ENCODE peak calls at places on chromosome 21, in seven cellular contexts. One of them, this sample, is unnamed.

GRCh38 chr21:32544697-32545096 is 40.6 kb downstream of the TCP10L start:
- DNase-seq in IMR-90: no peak
- DNase-seq in mesendoderm: no peak
- DNase-seq in trophoblast cell: no peak
- DNase-seq in neuronal stem cell: no peak
- DNase-seq in H9: no peak
- DNase-seq in mesenchymal stem cell: no peak
- DNase-seq in this sample: no peak

GRCh38 chr21:33578959-33579542 is 9.4 kb downstream of the DONSON start:
- DNase-seq in IMR-90: peak; percentile 58
- DNase-seq in H9: no peak
- DNase-seq in trophoblast cell: no peak
- DNase-seq in mesendoderm: no peak
- DNase-seq in mesenchymal stem cell: peak; percentile 37
- DNase-seq in neuronal stem cell: no peak
- DNase-seq in this sample: no peak

GRCh38 chr21:38440746-38441145 is 57.5 kb downstream of the ERG start:
- DNase-seq in mesendoderm: peak; percentile 58
- DNase-seq in trophoblast cell: peak; percentile 69
- DNase-seq in IMR-90: peak; percentile 80
- DNase-seq in mesenchymal stem cell: peak; percentile 92
- DNase-seq in H9: no peak
- DNase-seq in neuronal stem cell: peak; percentile 26
- DNase-seq in this sample: no peak

GRCh38 chr21:33993286-33994231 is 78.0 kb upstream of the ATP5PO start:
- DNase-seq in neuronal stem cell: no peak
- DNase-seq in mesenchymal stem cell: no peak
- DNase-seq in IMR-90: no peak
- DNase-seq in H9: no peak
- DNase-seq in mesendoderm: no peak
- DNase-seq in trophoblast cell: no peak
- DNase-seq in this sample: no peak

GRCh38 chr21:20997308-20997632 is 939 bp upstream of the NCAM2 start:
- DNase-seq in mesendoderm: peak; percentile 34
- DNase-seq in mesenchymal stem cell: no peak
- DNase-seq in trophoblast cell: no peak
- DNase-seq in H9: peak; percentile 36
- DNase-seq in IMR-90: no peak
- DNase-seq in neuronal stem cell: peak; percentile 20
- DNase-seq in this sample: no peak

GRCh38 chr21:38434913-38435533 is 63.3 kb downstream of the ERG start:
- DNase-seq in mesendoderm: no peak
- DNase-seq in H9: no peak
- DNase-seq in mesenchymal stem cell: peak; percentile 57
- DNase-seq in trophoblast cell: no peak
- DNase-seq in IMR-90: peak; percentile 34
- DNase-seq in neuronal stem cell: no peak
- DNase-seq in this sample: no peak

GRCh38 chr21:23541571-23541970 is 2065.7 kb downstream of the MRPL39 start:
- DNase-seq in IMR-90: no peak
- DNase-seq in neuronal stem cell: no peak
- DNase-seq in mesenchymal stem cell: no peak
- DNase-seq in mesendoderm: peak; percentile 5
- DNase-seq in H9: no peak
- DNase-seq in trophoblast cell: no peak
- DNase-seq in this sample: no peak

GRCh38 chr21:39602076-39602689 is 10.6 kb upstream of the B3GALT5 start:
- DNase-seq in neuronal stem cell: no peak
- DNase-seq in IMR-90: no peak
- DNase-seq in H9: no peak
- DNase-seq in mesenchymal stem cell: no peak
- DNase-seq in mesendoderm: no peak
- DNase-seq in trophoblast cell: no peak
- DNase-seq in this sample: no peak

GRCh38 chr21:33241846-33242245 is 12.1 kb downstream of the IFNAR2 start:
- DNase-seq in mesendoderm: no peak
- DNase-seq in neuronal stem cell: no peak
- DNase-seq in IMR-90: no peak
- DNase-seq in H9: no peak
- DNase-seq in mesenchymal stem cell: no peak
- DNase-seq in trophoblast cell: no peak
- DNase-seq in this sample: no peak

GRCh38 chr21:38333290-38334272 is 76.8 kb downstream of the KCNJ15 start:
- DNase-seq in IMR-90: no peak
- DNase-seq in H9: no peak
- DNase-seq in neuronal stem cell: no peak
- DNase-seq in mesenchymal stem cell: peak; percentile 24
- DNase-seq in trophoblast cell: no peak
- DNase-seq in mesendoderm: peak; percentile 47
- DNase-seq in this sample: no peak

GRCh38 chr21:18951291-18952038 is 547.9 kb upstream of the TMPRSS15 start:
- DNase-seq in IMR-90: no peak
- DNase-seq in trophoblast cell: peak; percentile 7
- DNase-seq in mesendoderm: peak; percentile 85
- DNase-seq in neuronal stem cell: peak; percentile 51
- DNase-seq in H9: peak; percentile 62
- DNase-seq in mesenchymal stem cell: peak; percentile 15
- DNase-seq in this sample: peak; percentile 55

GRCh38 chr21:26708223-26708800 is 135.2 kb upstream of the CYYR1 start:
- DNase-seq in H9: no peak
- DNase-seq in mesendoderm: no peak
- DNase-seq in neuronal stem cell: no peak
- DNase-seq in mesenchymal stem cell: no peak
- DNase-seq in IMR-90: no peak
- DNase-seq in trophoblast cell: peak; percentile 85
- DNase-seq in this sample: no peak

GRCh38 chr21:44079446-44079845 is 27.8 kb upstream of the PWP2 start:
- DNase-seq in neuronal stem cell: no peak
- DNase-seq in mesendoderm: no peak
- DNase-seq in mesenchymal stem cell: no peak
- DNase-seq in IMR-90: no peak
- DNase-seq in trophoblast cell: no peak
- DNase-seq in H9: no peak
- DNase-seq in this sample: no peak

GRCh38 chr21:26490771-26491170 is 82.3 kb downstream of the CYYR1 start:
- DNase-seq in mesendoderm: peak; percentile 73
- DNase-seq in neuronal stem cell: peak; percentile 40
- DNase-seq in mesenchymal stem cell: no peak
- DNase-seq in H9: no peak
- DNase-seq in IMR-90: no peak
- DNase-seq in trophoblast cell: no peak
- DNase-seq in this sample: no peak

GRCh38 chr21:17789660-17790059 is 29.5 kb downstream of the C21orf91 start:
- DNase-seq in neuronal stem cell: no peak
- DNase-seq in mesendoderm: no peak
- DNase-seq in mesenchymal stem cell: no peak
- DNase-seq in H9: no peak
- DNase-seq in trophoblast cell: no peak
- DNase-seq in IMR-90: no peak
- DNase-seq in this sample: no peak

GRCh38 chr21:39805983-39806382 is 61.0 kb downstream of the IGSF5 start:
- DNase-seq in neuronal stem cell: no peak
- DNase-seq in mesenchymal stem cell: no peak
- DNase-seq in trophoblast cell: peak; percentile 95
- DNase-seq in IMR-90: no peak
- DNase-seq in H9: no peak
- DNase-seq in mesendoderm: no peak
- DNase-seq in this sample: no peak

GRCh38 chr21:34609244-34609950 is 5.5 kb downstream of the RCAN1 start:
- DNase-seq in neuronal stem cell: no peak
- DNase-seq in H9: no peak
- DNase-seq in mesenchymal stem cell: no peak
- DNase-seq in mesendoderm: no peak
- DNase-seq in trophoblast cell: no peak
- DNase-seq in IMR-90: no peak
- DNase-seq in this sample: no peak

GRCh38 chr21:37907076-37907475 is 9.2 kb downstream of the KCNJ6 start:
- DNase-seq in mesenchymal stem cell: no peak
- DNase-seq in mesendoderm: no peak
- DNase-seq in H9: no peak
- DNase-seq in trophoblast cell: no peak
- DNase-seq in neuronal stem cell: no peak
- DNase-seq in IMR-90: no peak
- DNase-seq in this sample: no peak

GRCh38 chr21:17823846-17824245 is 4.7 kb upstream of the C21orf91 start:
- DNase-seq in neuronal stem cell: no peak
- DNase-seq in H9: no peak
- DNase-seq in mesendoderm: no peak
- DNase-seq in mesenchymal stem cell: no peak
- DNase-seq in IMR-90: no peak
- DNase-seq in trophoblast cell: no peak
- DNase-seq in this sample: no peak

GRCh38 chr21:37564924-37565529 is 198.5 kb downstream of the DYRK1A start:
- DNase-seq in IMR-90: peak; percentile 15
- DNase-seq in mesenchymal stem cell: peak; percentile 41
- DNase-seq in trophoblast cell: peak; percentile 33
- DNase-seq in H9: no peak
- DNase-seq in mesendoderm: no peak
- DNase-seq in neuronal stem cell: no peak
- DNase-seq in this sample: peak; percentile 56

GRCh38 chr21:17427831-17428483 is 84.9 kb upstream of the CXADR start:
- DNase-seq in mesenchymal stem cell: no peak
- DNase-seq in neuronal stem cell: no peak
- DNase-seq in IMR-90: no peak
- DNase-seq in trophoblast cell: no peak
- DNase-seq in mesendoderm: no peak
- DNase-seq in H9: no peak
- DNase-seq in this sample: no peak

GRCh38 chr21:41220208-41220733 is 52.3 kb downstream of the BACE2 start:
- DNase-seq in neuronal stem cell: no peak
- DNase-seq in mesenchymal stem cell: no peak
- DNase-seq in mesendoderm: peak; percentile 25
- DNase-seq in IMR-90: no peak
- DNase-seq in H9: no peak
- DNase-seq in trophoblast cell: peak; percentile 49
- DNase-seq in this sample: no peak

GRCh38 chr21:39900491-39900890 is 33.3 kb downstream of the PCP4 start:
- DNase-seq in mesendoderm: peak; percentile 88
- DNase-seq in mesenchymal stem cell: no peak
- DNase-seq in neuronal stem cell: no peak
- DNase-seq in trophoblast cell: peak; percentile 67
- DNase-seq in H9: no peak
- DNase-seq in IMR-90: no peak
- DNase-seq in this sample: no peak

GRCh38 chr21:45461369-45461750 is 56.4 kb downstream of the COL18A1 start:
- DNase-seq in neuronal stem cell: no peak
- DNase-seq in H9: no peak
- DNase-seq in mesenchymal stem cell: peak; percentile 20
- DNase-seq in IMR-90: no peak
- DNase-seq in mesendoderm: no peak
- DNase-seq in trophoblast cell: no peak
- DNase-seq in this sample: no peak
- H4K8ac ChIP-seq in neuronal stem cell: no peak overlapping the region
- H4K8ac ChIP-seq in H9: no peak overlapping the region
- H4K8ac ChIP-seq in mesenchymal stem cell: peak overlapping the region; percentile 13
- H4K8ac ChIP-seq in IMR-90: peak overlapping the region; percentile 86
- H4K8ac ChIP-seq in mesendoderm: no peak overlapping the region
- H4K8ac ChIP-seq in trophoblast cell: no peak overlapping the region
- H4K8ac ChIP-seq in this sample: no peak overlapping the region

GRCh38 chr21:36487641-36488307 is 7.9 kb upstream of the CLDN14 start:
- DNase-seq in neuronal stem cell: no peak
- DNase-seq in trophoblast cell: peak; percentile 75
- DNase-seq in mesenchymal stem cell: no peak
- DNase-seq in IMR-90: peak; percentile 64
- DNase-seq in mesendoderm: no peak
- DNase-seq in H9: no peak
- DNase-seq in this sample: no peak
- H4K8ac ChIP-seq in neuronal stem cell: no peak overlapping the region
- H4K8ac ChIP-seq in trophoblast cell: no peak overlapping the region
- H4K8ac ChIP-seq in mesenchymal stem cell: no peak overlapping the region
- H4K8ac ChIP-seq in IMR-90: no peak overlapping the region
- H4K8ac ChIP-seq in mesendoderm: no peak overlapping the region
- H4K8ac ChIP-seq in H9: no peak overlapping the region
- H4K8ac ChIP-seq in this sample: no peak overlapping the region

GRCh38 chr21:42365770-42366169 is 565 bp downstream of the TFF1 start:
- DNase-seq in H9: no peak
- DNase-seq in IMR-90: no peak
- DNase-seq in mesendoderm: no peak
- DNase-seq in mesenchymal stem cell: no peak
- DNase-seq in neuronal stem cell: no peak
- DNase-seq in trophoblast cell: no peak
- DNase-seq in this sample: no peak
- H4K8ac ChIP-seq in H9: no peak overlapping the region
- H4K8ac ChIP-seq in IMR-90: no peak overlapping the region
- H4K8ac ChIP-seq in mesendoderm: no peak overlapping the region
- H4K8ac ChIP-seq in mesenchymal stem cell: no peak overlapping the region
- H4K8ac ChIP-seq in neuronal stem cell: no peak overlapping the region
- H4K8ac ChIP-seq in trophoblast cell: no peak overlapping the region
- H4K8ac ChIP-seq in this sample: no peak overlapping the region

DNA sequence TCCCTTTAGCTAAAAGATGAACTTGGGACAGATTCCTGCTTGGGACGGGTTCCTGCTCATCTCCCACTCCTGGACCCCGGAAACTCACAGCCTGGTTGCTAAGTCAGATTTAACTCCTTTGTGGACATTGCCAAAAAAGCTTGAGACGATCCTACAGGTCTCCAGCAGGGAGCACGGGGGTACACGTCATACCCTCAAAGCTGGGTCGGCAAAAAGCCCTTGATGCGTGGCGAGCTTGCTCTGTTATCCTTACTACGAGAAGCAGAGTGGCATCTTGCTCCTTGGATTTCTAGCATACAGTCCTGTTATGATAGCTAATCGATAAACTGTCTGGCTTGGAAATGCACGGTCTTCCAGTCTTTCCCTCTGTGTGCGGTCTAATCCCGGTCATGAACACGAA is 60.8 kb upstream of the KRTAP19-8 start:
- DNase-seq in trophoblast cell: no peak
- DNase-seq in mesenchymal stem cell: no peak
- DNase-seq in IMR-90: no peak
- DNase-seq in neuronal stem cell: no peak
- DNase-seq in mesendoderm: no peak
- DNase-seq in H9: no peak
- DNase-seq in this sample: no peak
- H4K8ac ChIP-seq in trophoblast cell: no peak overlapping the region
- H4K8ac ChIP-seq in mesenchymal stem cell: no peak overlapping the region
- H4K8ac ChIP-seq in IMR-90: no peak overlapping the region
- H4K8ac ChIP-seq in neuronal stem cell: no peak overlapping the region
- H4K8ac ChIP-seq in mesendoderm: no peak overlapping the region
- H4K8ac ChIP-seq in H9: no peak overlapping the region
- H4K8ac ChIP-seq in this sample: no peak overlapping the region

DNA sequence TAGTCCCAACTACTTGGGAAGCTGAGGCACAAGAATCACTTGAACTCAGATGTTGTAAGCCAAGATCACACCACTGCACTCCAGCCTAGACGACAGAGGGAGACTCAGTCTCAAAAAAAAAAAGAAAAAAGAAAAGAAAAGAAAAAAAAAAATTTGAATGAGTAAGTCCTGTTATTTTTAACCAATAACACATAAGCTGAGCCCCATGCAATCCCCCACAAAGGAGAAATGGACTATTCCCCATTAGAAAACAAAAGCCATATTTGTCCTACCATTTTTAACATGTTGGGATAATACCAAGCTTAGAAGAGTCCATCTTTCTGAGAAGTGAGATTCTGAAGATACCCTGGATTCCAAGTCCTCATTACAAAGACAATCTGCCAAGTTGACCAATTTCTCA is 32.4 kb downstream of the LTN1 start:
- DNase-seq in trophoblast cell: no peak
- DNase-seq in neuronal stem cell: no peak
- DNase-seq in IMR-90: no peak
- DNase-seq in mesendoderm: no peak
- DNase-seq in mesenchymal stem cell: no peak
- DNase-seq in H9: no peak
- DNase-seq in this sample: no peak
- H4K8ac ChIP-seq in trophoblast cell: no peak overlapping the region
- H4K8ac ChIP-seq in neuronal stem cell: no peak overlapping the region
- H4K8ac ChIP-seq in IMR-90: peak overlapping the region; percentile 20
- H4K8ac ChIP-seq in mesendoderm: no peak overlapping the region
- H4K8ac ChIP-seq in mesenchymal stem cell: no peak overlapping the region
- H4K8ac ChIP-seq in H9: no peak overlapping the region
- H4K8ac ChIP-seq in this sample: no peak overlapping the region

This sample was measured in H1.